ENCODE peak calls at places on chromosomes 12 and 14, in ten cellular contexts. K, B, A, O, R, L, M, S, N and D are unnamed samples.

GRCh38 chr12:2411586-2412304 is 359.0 kb downstream of the CACNA1C start:
- DNase-seq in S (peak), R (no peak), N (no peak), A (no peak), O (no peak), L (no peak), K (no peak), M (no peak), B (no peak), D (no peak)

GRCh38 chr12:85626031-85626781 is 210.0 kb downstream of the RASSF9 start:
- DNase-seq in O (peak), B (no peak), M (no peak), L (no peak), S (no peak), A (no peak), K (no peak), N (peak), R (no peak), D (no peak)

GRCh38 chr12:102964872-102965271 is 7.4 kb downstream of the ASCL1 start:
- DNase-seq in B (no peak), N (no peak), K (peak), A (no peak), M (no peak), S (no peak), L (no peak), O (no peak), R (no peak), D (no peak)

GRCh38 chr12:118645219-118645618 is 268.9 kb downstream of the SUDS3 start:
- DNase-seq in M (peak), N (no peak), S (no peak), B (no peak), O (no peak), R (peak), K (peak), L (no peak), A (no peak), D (peak)

GRCh38 chr12:106033161-106033675 is 105.5 kb downstream of the NUAK1 start:
- DNase-seq in L (no peak), O (no peak), K (no peak), A (no peak), S (no peak), R (no peak), M (no peak), B (no peak), N (no peak), D (no peak)

GRCh38 chr14:50351016-50351415 is 38.9 kb downstream of the DMAC2L start:
- DNase-seq in K (no peak), N (peak), M (no peak), L (no peak), B (no peak), S (no peak), R (no peak), A (no peak), O (no peak), D (no peak)

GRCh38 chr12:109290061-109290460 is 19.0 kb downstream of the FOXN4 start:
- DNase-seq in N (no peak), K (no peak), R (no peak), S (no peak), B (no peak), O (no peak), A (no peak), L (no peak), M (no peak), D (no peak)

GRCh38 chr12:2501464-2502181 is 293.1 kb upstream of the FKBP4 start:
- DNase-seq in N (no peak), K (no peak), M (no peak), L (no peak), B (no peak), A (no peak), O (no peak), S (no peak), R (no peak), D (no peak)

GRCh38 chr12:26122681-26123481 is 2.0 kb downstream of the BHLHE41 start:
- DNase-seq in B (no peak), K (peak), A (peak), S (peak), O (peak), N (peak), M (peak), L (peak), R (no peak), D (peak)

GRCh38 chr12:89721291-89721987 is 12.8 kb upstream of the ATP2B1 start:
- DNase-seq in B (no peak), R (peak), A (peak), L (no peak), M (no peak), N (no peak), K (no peak), O (no peak), S (no peak), D (no peak)

GRCh38 chr14:31270196-31270772 is 62.7 kb upstream of the HECTD1 start:
- DNase-seq in B (no peak), L (no peak), O (no peak), K (peak), A (no peak), N (no peak), M (peak), R (peak), S (no peak), D (no peak)

GRCh38 chr12:50326636-50327284 is 43.4 kb upstream of the LIMA1 start:
- DNase-seq in S (no peak), M (no peak), N (peak), A (no peak), K (no peak), L (no peak), B (no peak), R (no peak), O (peak), D (no peak)

GRCh38 chr12:6178981-6179761 is 21.0 kb upstream of the CD9 start:
- DNase-seq in K (no peak), M (no peak), A (no peak), O (peak), B (no peak), R (no peak), N (peak), S (no peak), L (no peak), D (peak)

GRCh38 chr12:111363578-111363977 is 5.3 kb downstream of the PHETA1 start:
- DNase-seq in S (no peak), L (no peak), K (no peak), N (peak), M (no peak), R (no peak), A (no peak), B (no peak), O (peak), D (no peak)

GRCh38 chr14:21525995-21526671 is at the start of gene SALL2:
- DNase-seq in R (peak), O (peak), M (peak), L (peak), A (peak), N (peak), B (peak), K (peak), S (peak), D (peak)

GRCh38 chr12:7915911-7916403 is 20.0 kb downstream of the SLC2A3 start:
- DNase-seq in R (no peak), S (no peak), O (no peak), N (no peak), A (no peak), M (no peak), B (peak), K (peak), L (no peak), D (no peak)

GRCh38 chr12:52180971-52181628 is 10.7 kb downstream of the KRT80 start:
- DNase-seq in L (no peak), R (no peak), B (no peak), M (no peak), A (no peak), S (no peak), K (no peak), O (no peak), N (peak), D (no peak)

GRCh38 chr14:85218982-85219381 is 311.0 kb upstream of the FLRT2 start:
- DNase-seq in L (no peak), R (no peak), N (no peak), A (no peak), O (no peak), B (no peak), K (no peak), M (no peak), S (no peak), D (no peak)

GRCh38 chr12:56103066-56103711 is 1.2 kb upstream of the PA2G4 start:
- DNase-seq in M (no peak), N (no peak), O (no peak), K (no peak), L (no peak), S (no peak), A (no peak), B (no peak), R (no peak), D (no peak)

GRCh38 chr12:39230086-39230485 is 212.8 kb downstream of the KIF21A start:
- DNase-seq in S (no peak), B (no peak), N (no peak), O (peak), L (no peak), K (no peak), R (no peak), M (no peak), A (no peak), D (no peak)

GRCh38 chr12:54984602-54985376 is at the start of gene TESPA1:
- DNase-seq in M (no peak), K (no peak), S (peak), N (no peak), O (no peak), L (peak), B (peak), R (peak), A (peak), D (no peak)

GRCh38 chr14:79199217-79199616 is 1012.1 kb downstream of the DIO2 start:
- DNase-seq in K (no peak), M (no peak), O (no peak), L (no peak), B (no peak), R (no peak), A (no peak), S (no peak), N (no peak), D (no peak)

GRCh38 chr12:109864916-109865315 is 15.4 kb downstream of the GLTP start:
- DNase-seq in A (no peak), B (no peak), L (no peak), O (no peak), K (no peak), R (no peak), S (no peak), N (no peak), M (no peak), D (no peak)

GRCh38 chr14:92470215-92470614 is 43.4 kb upstream of the RIN3 start:
- DNase-seq in R (no peak), L (no peak), S (no peak), A (no peak), K (no peak), B (no peak), N (peak), M (no peak), O (no peak), D (no peak)

GRCh38 chr12:66269757-66270383 is 32.4 kb upstream of the HELB start:
- DNase-seq in N (peak), L (no peak), B (no peak), M (no peak), R (peak), A (peak), O (peak), K (no peak), S (no peak), D (peak)

GRCh38 chr12:77299910-77300772 is 234.8 kb upstream of the E2F7 start:
- DNase-seq in N (peak), K (no peak), O (peak), A (no peak), M (no peak), R (no peak), S (no peak), B (no peak), L (no peak), D (no peak)

GRCh38 chr14:35405304-35405996 is 901 bp upstream of the NFKBIA start:
- DNase-seq in S (peak), L (peak), K (no peak), M (no peak), N (no peak), A (no peak), O (no peak), B (no peak), R (no peak), D (no peak)

GRCh38 chr12:124590447-124590846 is 23.0 kb upstream of the NCOR2 start:
- DNase-seq in B (no peak), R (no peak), O (no peak), A (no peak), M (no peak), L (no peak), S (no peak), K (no peak), N (no peak), D (no peak)

GRCh38 chr14:29016050-29016900 is 249.7 kb downstream of the FOXG1 start:
- DNase-seq in S (no peak), R (peak), O (peak), M (peak), A (peak), L (no peak), N (peak), B (no peak), K (peak), D (peak)

GRCh38 chr12:7959278-7960063 is 23.5 kb upstream of the SLC2A3 start:
- DNase-seq in S (no peak), R (peak), N (no peak), M (peak), K (peak), O (peak), B (peak), L (peak), A (peak), D (no peak)

GRCh38 chr12:17333287-17333686 is 727.3 kb upstream of the LMO3 start:
- DNase-seq in R (no peak), B (no peak), N (no peak), L (no peak), K (no peak), M (no peak), S (no peak), A (no peak), O (no peak), D (no peak)

GRCh38 chr14:93748208-93749080 is 39.8 kb downstream of the PRIMA1 start:
- DNase-seq in L (no peak), O (no peak), R (no peak), S (peak), B (no peak), M (no peak), K (no peak), N (no peak), A (no peak), D (no peak)

GRCh38 chr12:113647048-113647447 is 175.4 kb upstream of the LHX5 start:
- DNase-seq in M (no peak), S (no peak), O (no peak), N (no peak), R (peak), A (no peak), B (no peak), K (peak), L (no peak), D (peak)
- TF ChIP-seq CTCF in M (peak), S (no peak), O (no peak), N (no peak), R (peak), A (no peak), B (no peak), K (peak), L (no peak), D (no peak)

GRCh38 chr14:64986578-64987571 is at the start of gene FNTB:
- DNase-seq in M (peak), A (peak), S (peak), R (peak), B (peak), L (peak), O (peak), K (peak), N (peak), D (peak)
- TF ChIP-seq CTCF in M (peak), A (peak), S (peak), R (peak), B (peak), L (peak), O (peak), K (no peak), N (peak), D (peak)

GRCh38 chr14:67674139-67674479 is 323 bp downstream of the VTI1B start:
- DNase-seq in A (peak), K (peak), S (peak), B (peak), O (peak), N (peak), M (peak), L (peak), R (peak), D (peak)
- TF ChIP-seq CTCF in A (no peak), K (no peak), S (peak), B (no peak), O (peak), N (peak), M (peak), L (peak), R (peak), D (peak)

DNA sequence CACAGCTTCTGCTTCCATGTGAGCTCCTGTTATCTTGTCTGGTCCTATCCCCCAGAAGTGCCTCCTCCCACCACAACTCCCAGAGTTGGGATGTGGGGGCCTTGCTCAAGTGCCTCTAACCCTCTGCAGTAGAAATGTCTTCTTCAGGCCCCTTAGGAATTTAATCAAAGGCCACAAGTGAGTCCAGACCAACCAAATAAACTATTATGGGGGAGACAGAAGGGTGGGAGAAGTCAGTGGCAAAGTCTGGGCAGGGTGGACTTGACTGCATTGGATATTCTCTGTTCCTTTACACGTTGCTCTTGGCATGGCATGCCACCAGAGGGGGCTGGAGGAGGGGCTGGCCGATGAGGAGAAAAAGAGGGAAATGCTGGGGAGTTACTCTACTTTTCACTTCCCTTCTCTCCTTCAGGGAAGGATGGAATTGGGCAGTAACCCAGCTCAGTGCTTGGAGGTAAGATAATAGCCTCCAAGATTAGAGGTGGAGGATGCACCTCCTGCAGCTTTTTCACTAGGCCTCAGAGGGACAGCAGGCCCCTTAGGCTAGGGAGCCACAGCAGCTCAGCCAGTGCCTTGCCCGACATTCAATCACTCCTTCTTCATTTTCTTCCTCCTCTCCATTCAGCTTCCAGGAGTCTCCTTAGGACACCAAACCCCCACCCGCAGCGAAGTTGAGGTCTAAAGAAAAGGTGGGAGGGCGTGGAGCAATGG is 1.2 kb upstream of the AP1G2 start:
- DNase-seq in K (peak), B (no peak), S (no peak), M (no peak), L (peak), A (no peak), O (no peak), R (peak), N (no peak), D (no peak)
- TF ChIP-seq CTCF in K (no peak), B (no peak), S (no peak), M (peak), L (no peak), A (peak), O (peak), R (peak), N (peak), D (peak)

GRCh38 chr12:42565001-42565400 is 24.5 kb downstream of the PRICKLE1 start:
- DNase-seq in S (no peak), B (no peak), O (no peak), K (no peak), N (no peak), M (no peak), R (no peak), L (no peak), A (no peak), D (no peak)

GRCh38 chr12:42568952-42569916 is 20.3 kb downstream of the PRICKLE1 start:
- DNase-seq in A (peak), B (no peak), K (no peak), L (no peak), S (no peak), N (peak), R (peak), M (no peak), O (peak), D (no peak)

GRCh38 chr12:42570076-42570475 is 19.5 kb downstream of the PRICKLE1 start:
- DNase-seq in K (no peak), M (no peak), A (no peak), S (no peak), L (no peak), B (no peak), O (no peak), N (no peak), R (no peak), D (no peak)

GRCh38 chr12:42564540-42564939 is 25.0 kb downstream of the PRICKLE1 start:
- DNase-seq in K (no peak), N (peak), L (no peak), A (no peak), O (no peak), R (no peak), S (no peak), M (no peak), B (no peak), D (no peak)

DNA sequence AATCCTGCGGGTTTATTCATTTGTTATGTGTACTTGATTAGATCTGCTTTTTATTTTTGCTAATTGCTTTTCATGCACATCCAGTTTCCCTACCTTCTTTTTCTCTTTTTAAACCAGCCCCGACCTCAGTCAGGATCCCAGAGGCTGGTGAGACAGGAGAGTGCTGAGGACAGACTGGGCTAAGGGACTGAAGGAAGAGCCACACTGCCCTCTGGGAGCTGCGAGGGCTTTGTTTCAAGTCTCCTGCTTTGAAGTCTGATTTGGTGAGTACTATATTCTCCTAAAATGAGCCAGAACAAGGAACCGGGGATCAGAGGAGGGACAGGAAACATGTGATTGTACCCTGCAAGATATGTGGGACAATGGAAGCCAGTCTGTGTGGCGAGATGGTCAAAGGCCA is 23.9 kb downstream of the PRICKLE1 start:
- DNase-seq in K (no peak), L (no peak), R (no peak), O (no peak), A (no peak), N (no peak), S (no peak), B (no peak), M (no peak), D (no peak)
- TF ChIP-seq CTCF in K (no peak), L (no peak), R (no peak), O (no peak), A (no peak), N (peak), S (no peak), B (no peak), M (peak), D (no peak)

GRCh38 chr14:103543140-103543539 is 14.1 kb downstream of the TRMT61A start:
- DNase-seq in O (no peak), M (no peak), B (no peak), A (no peak), L (no peak), R (no peak), S (peak), N (no peak), K (no peak), D (no peak)

GRCh38 chr14:103542545-103543088 is 13.6 kb downstream of the TRMT61A start:
- DNase-seq in K (peak), R (no peak), S (peak), O (no peak), A (no peak), B (no peak), N (no peak), L (no peak), M (no peak), D (peak)

GRCh38 chr14:103541494-103541943 is 12.5 kb downstream of the TRMT61A start:
- DNase-seq in L (no peak), N (no peak), R (no peak), S (peak), K (no peak), M (no peak), B (no peak), O (no peak), A (no peak), D (no peak)

GRCh38 chr14:103540816-103541493 is 12.0 kb downstream of the TRMT61A start:
- DNase-seq in L (no peak), O (no peak), K (no peak), N (no peak), A (no peak), S (peak), M (no peak), B (no peak), R (no peak), D (no peak)

GRCh38 chr14:103541944-103542544 is 13.0 kb downstream of the TRMT61A start:
- DNase-seq in B (no peak), M (no peak), S (peak), O (no peak), N (no peak), R (no peak), A (no peak), K (no peak), L (no peak), D (no peak)
- TF ChIP-seq CTCF in B (no peak), M (no peak), S (no peak), O (no peak), N (no peak), R (no peak), A (no peak), K (no peak), L (no peak), D (no peak)